ENCODE peak calls at places on chromosome 16, in six cellular contexts. W, S, C, F, G and N are unnamed samples.

GRCh38 chr16:88197481-88198456 is 185.0 kb upstream of the ZNF469 start:
- DNase-seq in C (no peak), S (no peak), F (no peak), W (no peak), G (peak), N (no peak)

GRCh38 chr16:47258874-47259461 is 115.2 kb upstream of the NETO2 start:
- DNase-seq in S (peak), C (no peak), F (peak), W (peak), G (peak), N (peak)

GRCh38 chr16:75105306-75106061 is 11.1 kb downstream of the LDHD start:
- DNase-seq in S (peak), C (no peak), G (no peak), W (no peak), F (peak), N (no peak)

GRCh38 chr16:31074814-31075183 is 577 bp downstream of the ZNF646 start:
- DNase-seq in F (no peak), S (no peak), W (no peak), G (no peak), C (no peak), N (no peak)

GRCh38 chr16:50245417-50246298 is 20.7 kb upstream of the ADCY7 start:
- DNase-seq in C (no peak), G (peak), W (peak), S (no peak), F (peak), N (no peak)

GRCh38 chr16:78915916-78916315 is 684.6 kb downstream of the MAF start:
- DNase-seq in S (no peak), F (no peak), W (no peak), G (no peak), C (no peak), N (no peak)

GRCh38 chr16:1323296-1324239 is 9.9 kb upstream of the BAIAP3 start:
- DNase-seq in G (no peak), S (no peak), F (no peak), C (no peak), W (no peak), N (no peak)

GRCh38 chr16:15765880-15766279 is 90.9 kb downstream of the MYH11 start:
- DNase-seq in S (no peak), G (peak), F (peak), C (no peak), W (peak), N (peak)

GRCh38 chr16:66222756-66223155 is 143.7 kb upstream of the CDH5 start:
- DNase-seq in C (no peak), F (no peak), G (no peak), S (no peak), W (no peak), N (no peak)

GRCh38 chr16:82329504-82330192 is 159.6 kb upstream of the MPHOSPH6 start:
- DNase-seq in G (no peak), F (no peak), C (no peak), W (no peak), S (no peak), N (no peak)

GRCh38 chr16:85331685-85332084 is 219.4 kb upstream of the CIBAR2 start:
- DNase-seq in G (peak), F (no peak), C (no peak), W (no peak), S (no peak), N (no peak)

GRCh38 chr16:59260892-59261291 is 526.8 kb upstream of the GOT2 start:
- DNase-seq in F (no peak), G (no peak), W (no peak), C (no peak), S (no peak), N (no peak)

GRCh38 chr16:46961373-46962353 is 11.8 kb downstream of the DNAJA2 start:
- DNase-seq in W (peak), F (peak), S (no peak), G (no peak), C (no peak), N (peak)

GRCh38 chr16:88519938-88520653 is 50.1 kb upstream of the ZC3H18 start:
- DNase-seq in S (no peak), C (no peak), W (no peak), F (no peak), G (no peak), N (no peak)